ENCODE peak calls at places on chromosome 9, in five cellular contexts. U, C, X, J and A are unnamed samples.

GRCh38 chr9:124066783-124067563 is 55.4 kb downstream of the LHX2 start:
- DNase-seq in C (no peak), J (no peak), U (no peak), X (no peak), A (no peak)

GRCh38 chr9:1939466-1939865 is 75.7 kb upstream of the SMARCA2 start:
- DNase-seq in X (no peak), U (no peak), J (no peak), C (no peak), A (no peak)

GRCh38 chr9:135504262-135505229 is 4.1 kb downstream of the MRPS2 start:
- DNase-seq in U (peak), C (peak), J (peak), X (peak), A (peak)

GRCh38 chr9:74570879-74571512 is 73.9 kb downstream of the RORB start:
- DNase-seq in U (no peak), X (peak), J (peak), C (peak), A (peak)

GRCh38 chr9:77598510-77598909 is 49.6 kb downstream of the GNA14 start:
- DNase-seq in X (peak), J (peak), U (no peak), C (no peak), A (no peak)

GRCh38 chr9:36834736-36835135 is 199.3 kb downstream of the PAX5 start:
- DNase-seq in C (no peak), J (no peak), X (no peak), U (no peak), A (no peak)

GRCh38 chr9:71763752-71764332 is 4.5 kb downstream of the CEMIP2 start:
- DNase-seq in J (peak), U (no peak), C (no peak), X (no peak), A (no peak)

GRCh38 chr9:96574931-96575351 is 44.7 kb downstream of the CDC14B start:
- DNase-seq in U (no peak), C (no peak), X (no peak), J (no peak), A (no peak)